ENCODE peak calls at places on chromosome 10, in five cellular contexts. O is heart left ventricle, A is dorsolateral prefrontal cortex, E is RWPE2, Z is bronchial epithelial cell. Q is an unnamed sample.

GRCh38 chr10:14543048-14543903 is 212.6 kb upstream of the FRMD4A start:
- DNase-seq in O (peak), A (no peak), E (no peak), Z (no peak), Q (no peak)

GRCh38 chr10:102775973-102776669 is 32.4 kb downstream of the WBP1L start:
- DNase-seq in A (peak), Z (peak), E (no peak), O (peak), Q (peak)

GRCh38 chr10:86945361-86946214 is 11.8 kb downstream of the MMRN2 start:
- DNase-seq in A (peak), E (peak), O (no peak), Z (no peak), Q (peak)

GRCh38 chr10:79260803-79261740 is 86.2 kb upstream of the PPIF start:
- DNase-seq in A (peak), E (no peak), O (no peak), Z (no peak), Q (peak)

GRCh38 chr10:30803901-30804322 is 174.4 kb upstream of the LYZL2 start:
- DNase-seq in O (no peak), Z (peak), A (no peak), E (no peak), Q (peak)

GRCh38 chr10:26430641-26431163 is 7.4 kb upstream of the APBB1IP start:
- DNase-seq in O (no peak), Z (no peak), A (no peak), E (no peak), Q (no peak)

GRCh38 chr10:110008518-110009339 is 945 bp downstream of the ADD3 start:
- DNase-seq in Z (peak), O (no peak), E (no peak), A (no peak), Q (no peak)

GRCh38 chr10:15738237-15738928 is 18.7 kb upstream of the ITGA8 start:
- DNase-seq in E (no peak), Z (no peak), A (no peak), O (no peak), Q (no peak)

GRCh38 chr10:69180525-69181204 is 631 bp downstream of the SUPV3L1 start:
- DNase-seq in E (no peak), O (no peak), A (no peak), Z (peak), Q (no peak)

GRCh38 chr10:94219829-94220228 is 142.9 kb downstream of the NOC3L start:
- DNase-seq in O (no peak), E (no peak), A (no peak), Z (no peak), Q (no peak)

GRCh38 chr10:93579089-93579488 is 12.6 kb downstream of the FFAR4 start:
- DNase-seq in O (no peak), A (no peak), E (no peak), Z (peak), Q (no peak)

GRCh38 chr10:1962025-1962424 is 224.7 kb upstream of the ADARB2 start:
- DNase-seq in O (no peak), Z (no peak), A (no peak), E (no peak), Q (no peak)
- TF ChIP-seq CTCF in O (no peak), Z (no peak), A (no peak), E (no peak), Q (no peak)

DNA sequence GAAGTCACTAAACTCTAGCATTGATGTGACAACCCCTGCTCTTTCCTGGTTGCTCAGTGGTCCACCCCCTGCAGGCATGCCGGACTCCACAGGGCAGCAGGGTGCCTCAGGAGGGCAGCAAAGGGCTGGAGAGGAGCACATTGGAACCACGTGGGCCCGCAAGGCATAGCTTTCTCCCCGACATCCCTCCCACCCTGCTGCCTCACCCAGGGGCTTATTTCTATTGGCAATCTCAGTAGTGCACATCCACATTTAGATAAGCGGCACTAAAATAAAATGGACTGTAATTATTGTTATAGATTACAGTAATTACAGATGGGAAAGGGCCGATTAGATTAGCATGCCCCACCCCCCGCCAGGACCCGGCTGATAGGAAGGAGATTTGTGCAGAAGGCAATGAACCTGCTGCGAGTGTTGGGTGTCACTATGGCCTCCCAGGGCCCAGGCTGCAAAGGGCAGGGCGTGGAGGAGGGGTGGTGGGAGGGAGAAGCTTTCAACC is 580.1 kb downstream of the GRID1 start:
- DNase-seq in O (no peak), Z (peak), A (peak), E (no peak), Q (no peak)
- TF ChIP-seq CTCF in O (peak), Z (peak), A (peak), E (peak), Q (no peak)

DNA sequence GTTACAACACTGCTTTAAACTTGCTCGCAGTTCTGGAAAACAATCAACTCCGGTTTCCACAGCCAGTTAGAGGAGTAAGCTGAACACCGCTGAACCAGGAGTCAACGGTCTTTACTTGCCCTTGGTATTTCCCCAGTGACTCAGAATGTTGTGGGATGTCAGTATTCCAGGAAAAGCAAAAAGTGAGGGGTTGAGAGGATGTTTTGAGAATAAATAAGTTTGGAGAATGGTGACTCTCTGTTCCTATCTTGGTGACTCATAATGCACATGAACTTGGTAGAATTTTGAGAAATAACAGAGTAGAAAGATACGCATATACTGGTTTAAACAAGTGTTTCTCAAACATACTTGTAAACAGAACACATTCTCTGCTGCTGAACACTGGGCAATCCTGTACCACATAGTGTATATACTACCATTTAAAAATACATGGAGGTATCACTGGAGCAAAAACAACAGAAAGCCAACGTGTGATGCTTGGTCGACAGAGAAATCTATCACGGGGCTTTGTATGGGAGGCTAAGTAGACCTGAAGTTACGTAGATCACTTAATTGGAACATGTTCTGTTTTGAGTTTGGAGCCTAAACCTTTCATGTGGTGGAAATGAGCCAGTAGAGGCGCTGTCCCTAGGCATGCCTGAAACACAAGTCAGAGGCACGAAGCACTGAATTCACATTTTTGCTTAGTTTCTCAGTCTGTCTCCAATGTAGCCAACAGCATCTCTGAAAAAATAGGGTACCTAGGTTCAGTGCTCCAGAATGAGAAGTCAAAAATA is 534.3 kb downstream of the PARD3 start:
- DNase-seq in A (no peak), O (no peak), Z (peak), E (peak), Q (peak)
- TF ChIP-seq CTCF in A (no peak), O (no peak), Z (peak), E (no peak), Q (no peak)

GRCh38 chr10:70984986-70985719 is 96.8 kb upstream of the PCBD1 start:
- DNase-seq in A (no peak), Z (no peak), O (no peak), E (no peak), Q (no peak)
- TF ChIP-seq CTCF in A (no peak), Z (no peak), O (no peak), E (no peak), Q (no peak)

GRCh38 chr10:119355930-119356329 is 148.6 kb downstream of the GRK5 start:
- DNase-seq in A (no peak), Z (peak), E (no peak), O (no peak), Q (no peak)
- TF ChIP-seq CTCF in A (no peak), Z (peak), E (peak), O (peak), Q (no peak)

GRCh38 chr10:131981429-131982184 is at the start of gene BNIP3:
- DNase-seq in O (peak), Z (peak), A (peak), E (peak), Q (peak)
- TF ChIP-seq CTCF in O (no peak), Z (no peak), A (no peak), E (no peak), Q (no peak)

GRCh38 chr10:101260764-101261341 is 31.6 kb upstream of the LBX1 start:
- DNase-seq in A (no peak), Z (no peak), E (no peak), O (no peak), Q (no peak)
- TF ChIP-seq CTCF in A (no peak), Z (no peak), E (no peak), O (no peak), Q (no peak)

GRCh38 chr10:84118395-84119006 is 20.8 kb upstream of the GHITM start:
- DNase-seq in A (peak), Z (peak), O (no peak), E (no peak), Q (no peak)

GRCh38 chr10:84117683-84118394 is 21.5 kb upstream of the GHITM start:
- DNase-seq in Z (no peak), E (no peak), A (no peak), O (no peak), Q (no peak)

GRCh38 chr10:84108797-84109196 is 30.5 kb upstream of the GHITM start:
- DNase-seq in O (no peak), E (no peak), A (no peak), Z (no peak), Q (no peak)

GRCh38 chr10:84114088-84114667 is 25.1 kb upstream of the GHITM start:
- DNase-seq in Z (peak), E (no peak), A (no peak), O (no peak), Q (no peak)
- TF ChIP-seq CTCF in Z (peak), E (peak), A (no peak), O (peak), Q (no peak)

DNA sequence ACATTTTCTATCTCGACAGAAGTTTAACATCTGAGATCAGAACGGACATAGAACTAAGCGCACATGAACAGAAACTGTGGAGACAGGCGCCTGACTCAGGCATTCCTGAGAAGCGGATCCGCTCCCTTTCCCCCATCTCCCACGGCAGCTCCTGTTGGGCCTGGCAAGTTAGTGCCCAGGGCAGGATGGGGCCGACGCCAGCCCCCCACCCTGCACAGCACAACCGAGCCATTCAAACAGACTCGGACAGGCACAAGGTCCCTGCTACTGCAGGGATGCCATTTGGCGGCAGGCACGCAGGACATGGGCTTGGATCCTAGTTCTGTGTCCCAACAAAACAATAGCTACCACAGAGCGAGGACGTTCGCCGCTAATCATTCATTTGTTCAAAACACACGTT is 271.8 kb downstream of the USP6NL start:
- DNase-seq in O (no peak), Z (no peak), E (no peak), A (no peak), Q (no peak)
- TF ChIP-seq CTCF in O (no peak), Z (no peak), E (no peak), A (no peak), Q (no peak)